ENCODE peak calls at places on chromosomes 7 and 10, in five cellular contexts. One of them, this sample, is unnamed.
A peak's percentile ranks its signal among the peaks of the same experiment; 100 is the strongest.

GRCh38 chr7:727104-727805 is at the start of gene PRKAR1B:
- DNase-seq in heart right ventricle: no peak
- DNase-seq in body of pancreas: peak; percentile 33
- DNase-seq in fibroblast of lung: no peak
- DNase-seq in fibroblast of the aortic adventitia: no peak
- DNase-seq in this sample: no peak

GRCh38 chr10:59360605-59361515 is 1.5 kb downstream of the FAM13C start:
- DNase-seq in heart right ventricle: no peak
- DNase-seq in body of pancreas: no peak
- DNase-seq in fibroblast of lung: peak; percentile 39
- DNase-seq in fibroblast of the aortic adventitia: no peak
- DNase-seq in this sample: no peak

GRCh38 chr7:157564518-157565177 is 227.8 kb downstream of the DNAJB6 start:
- DNase-seq in heart right ventricle: no peak
- DNase-seq in body of pancreas: no peak
- DNase-seq in fibroblast of lung: peak; percentile 98
- DNase-seq in fibroblast of the aortic adventitia: no peak
- DNase-seq in this sample: no peak

GRCh38 chr7:28570970-28571288 is 158.6 kb downstream of the CREB5 start:
- DNase-seq in heart right ventricle: no peak
- DNase-seq in body of pancreas: no peak
- DNase-seq in fibroblast of lung: peak; percentile 45
- DNase-seq in fibroblast of the aortic adventitia: no peak
- DNase-seq in this sample: no peak

GRCh38 chr7:93147358-93147757 is 827 bp downstream of the SAMD9L start:
- DNase-seq in heart right ventricle: peak; percentile 26
- DNase-seq in body of pancreas: no peak
- DNase-seq in fibroblast of lung: peak; percentile 69
- DNase-seq in fibroblast of the aortic adventitia: peak; percentile 70
- DNase-seq in this sample: no peak

GRCh38 chr7:49424109-49424508 is 349.3 kb upstream of the VWC2 start:
- DNase-seq in heart right ventricle: no peak
- DNase-seq in body of pancreas: no peak
- DNase-seq in fibroblast of lung: no peak
- DNase-seq in fibroblast of the aortic adventitia: no peak
- DNase-seq in this sample: no peak

GRCh38 chr10:118873738-118874105 is 119.0 kb upstream of the CACUL1 start:
- DNase-seq in heart right ventricle: no peak
- DNase-seq in body of pancreas: no peak
- DNase-seq in fibroblast of lung: peak; percentile 53
- DNase-seq in fibroblast of the aortic adventitia: no peak
- DNase-seq in this sample: no peak

GRCh38 chr10:13659887-13660544 is 73.3 kb downstream of the PRPF18 start:
- DNase-seq in heart right ventricle: peak; percentile 73
- DNase-seq in body of pancreas: peak; percentile 64
- DNase-seq in fibroblast of lung: peak; percentile 48
- DNase-seq in fibroblast of the aortic adventitia: peak; percentile 74
- DNase-seq in this sample: peak; percentile 26

GRCh38 chr7:5282464-5283316 is at the start of gene SLC29A4:
- DNase-seq in heart right ventricle: peak; percentile 25
- DNase-seq in body of pancreas: peak; percentile 49
- DNase-seq in fibroblast of lung: no peak
- DNase-seq in fibroblast of the aortic adventitia: peak; percentile 27
- DNase-seq in this sample: no peak

GRCh38 chr10:38118072-38118807 is 24.1 kb downstream of the ZNF37A start:
- DNase-seq in heart right ventricle: no peak
- DNase-seq in body of pancreas: no peak
- DNase-seq in fibroblast of lung: peak; percentile 30
- DNase-seq in fibroblast of the aortic adventitia: peak; percentile 18
- DNase-seq in this sample: peak; percentile 3

GRCh38 chr10:35453855-35454532 is 117.7 kb downstream of the CCNY start:
- DNase-seq in heart right ventricle: no peak
- DNase-seq in body of pancreas: peak; percentile 37
- DNase-seq in fibroblast of lung: peak; percentile 50
- DNase-seq in fibroblast of the aortic adventitia: peak; percentile 78
- DNase-seq in this sample: no peak

GRCh38 chr7:92854501-92855238 is 18.3 kb upstream of the CDK6 start:
- DNase-seq in heart right ventricle: no peak
- DNase-seq in body of pancreas: no peak
- DNase-seq in fibroblast of lung: no peak
- DNase-seq in fibroblast of the aortic adventitia: peak; percentile 31
- DNase-seq in this sample: no peak

GRCh38 chr10:124081547-124082140 is 11.8 kb downstream of the CHST15 start:
- DNase-seq in heart right ventricle: no peak
- DNase-seq in body of pancreas: no peak
- DNase-seq in fibroblast of lung: no peak
- DNase-seq in fibroblast of the aortic adventitia: no peak
- DNase-seq in this sample: no peak

GRCh38 chr7:143891457-143891856 is 10.5 kb downstream of the TCAF1 start:
- DNase-seq in heart right ventricle: no peak
- DNase-seq in body of pancreas: no peak
- DNase-seq in fibroblast of lung: no peak
- DNase-seq in fibroblast of the aortic adventitia: no peak
- DNase-seq in this sample: no peak

GRCh38 chr7:143896667-143897066 is 5.3 kb downstream of the TCAF1 start:
- DNase-seq in heart right ventricle: no peak
- DNase-seq in body of pancreas: no peak
- DNase-seq in fibroblast of lung: no peak
- DNase-seq in fibroblast of the aortic adventitia: no peak
- DNase-seq in this sample: no peak

GRCh38 chr7:143890558-143890957 is 11.4 kb downstream of the TCAF1 start:
- DNase-seq in heart right ventricle: no peak
- DNase-seq in body of pancreas: no peak
- DNase-seq in fibroblast of lung: no peak
- DNase-seq in fibroblast of the aortic adventitia: no peak
- DNase-seq in this sample: no peak

GRCh38 chr7:143889068-143889467 is 12.9 kb downstream of the TCAF1 start:
- DNase-seq in heart right ventricle: no peak
- DNase-seq in body of pancreas: no peak
- DNase-seq in fibroblast of lung: no peak
- DNase-seq in fibroblast of the aortic adventitia: no peak
- DNase-seq in this sample: no peak

GRCh38 chr7:143892527-143893300 is 9.3 kb downstream of the TCAF1 start:
- DNase-seq in heart right ventricle: no peak
- DNase-seq in body of pancreas: no peak
- DNase-seq in fibroblast of lung: peak; percentile 40
- DNase-seq in fibroblast of the aortic adventitia: peak; percentile 20
- DNase-seq in this sample: no peak
- TF ChIP-seq CTCF in heart right ventricle: no peak
- TF ChIP-seq CTCF in body of pancreas: no peak
- TF ChIP-seq CTCF in fibroblast of lung: peak; percentile 55
- TF ChIP-seq CTCF in fibroblast of the aortic adventitia: peak; percentile 19
- TF ChIP-seq CTCF in this sample: peak; percentile 37

DNA sequence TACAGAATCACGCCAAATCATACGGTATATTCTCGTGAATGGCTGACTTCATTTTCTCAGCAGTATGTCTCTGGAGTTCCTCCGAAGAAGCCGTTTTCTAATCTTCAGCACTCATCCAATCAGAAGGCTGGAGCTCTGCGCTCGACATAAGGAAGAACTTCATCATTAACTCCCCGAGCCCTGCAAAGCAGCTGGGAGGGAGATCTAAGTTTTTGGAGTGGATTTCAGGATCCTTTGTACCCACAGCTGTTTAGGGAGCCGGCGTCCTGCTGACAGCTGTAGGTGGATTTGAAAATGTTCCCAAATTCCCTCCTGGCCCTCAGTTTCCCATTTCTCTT is 40.7 kb upstream of the SDK1 start:
- DNase-seq in heart right ventricle: no peak
- DNase-seq in body of pancreas: no peak
- DNase-seq in fibroblast of lung: peak; percentile 56
- DNase-seq in fibroblast of the aortic adventitia: peak; percentile 81
- DNase-seq in this sample: no peak
- H3K4me3 ChIP-seq in heart right ventricle: peak overlapping the region; percentile 51
- H3K4me3 ChIP-seq in body of pancreas: no peak overlapping the region
- H3K4me3 ChIP-seq in fibroblast of lung: peak overlapping the region; percentile 45
- H3K4me3 ChIP-seq in fibroblast of the aortic adventitia: peak overlapping the region; percentile 72
- H3K4me3 ChIP-seq in this sample: peak overlapping the region; percentile 41

GRCh38 chr10:132643709-132644543 is 106.3 kb downstream of the INPP5A start:
- DNase-seq in heart right ventricle: no peak
- DNase-seq in body of pancreas: peak; percentile 8
- DNase-seq in fibroblast of lung: no peak
- DNase-seq in fibroblast of the aortic adventitia: no peak
- DNase-seq in this sample: no peak
- TF ChIP-seq CTCF in heart right ventricle: no peak
- TF ChIP-seq CTCF in body of pancreas: no peak
- TF ChIP-seq CTCF in fibroblast of lung: no peak
- TF ChIP-seq CTCF in fibroblast of the aortic adventitia: no peak
- TF ChIP-seq CTCF in this sample: no peak

DNA sequence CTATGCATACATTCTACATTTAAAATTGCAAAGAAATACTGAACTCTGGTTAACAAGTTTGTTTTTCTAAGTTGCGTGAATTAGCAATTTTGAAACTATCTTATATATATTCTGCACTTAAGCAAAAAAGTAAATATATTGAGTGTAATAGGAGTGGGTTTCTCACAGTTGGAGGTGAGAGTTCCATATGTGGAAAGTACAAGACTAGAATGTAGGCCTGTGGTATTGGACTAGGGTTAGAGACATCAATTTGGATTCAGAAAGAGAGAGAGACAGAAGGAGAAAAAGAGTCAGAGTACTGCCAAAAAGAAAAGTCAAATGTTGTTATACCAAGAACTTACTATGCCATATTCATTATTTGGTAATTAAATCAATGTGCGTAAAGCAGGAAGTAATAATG is 47.3 kb upstream of the ITGB8 start:
- DNase-seq in heart right ventricle: no peak
- DNase-seq in body of pancreas: no peak
- DNase-seq in fibroblast of lung: no peak
- DNase-seq in fibroblast of the aortic adventitia: no peak
- DNase-seq in this sample: no peak
- H3K4me3 ChIP-seq in heart right ventricle: no peak overlapping the region
- H3K4me3 ChIP-seq in body of pancreas: no peak overlapping the region
- H3K4me3 ChIP-seq in fibroblast of lung: no peak overlapping the region
- H3K4me3 ChIP-seq in fibroblast of the aortic adventitia: no peak overlapping the region
- H3K4me3 ChIP-seq in this sample: no peak overlapping the region

DNA sequence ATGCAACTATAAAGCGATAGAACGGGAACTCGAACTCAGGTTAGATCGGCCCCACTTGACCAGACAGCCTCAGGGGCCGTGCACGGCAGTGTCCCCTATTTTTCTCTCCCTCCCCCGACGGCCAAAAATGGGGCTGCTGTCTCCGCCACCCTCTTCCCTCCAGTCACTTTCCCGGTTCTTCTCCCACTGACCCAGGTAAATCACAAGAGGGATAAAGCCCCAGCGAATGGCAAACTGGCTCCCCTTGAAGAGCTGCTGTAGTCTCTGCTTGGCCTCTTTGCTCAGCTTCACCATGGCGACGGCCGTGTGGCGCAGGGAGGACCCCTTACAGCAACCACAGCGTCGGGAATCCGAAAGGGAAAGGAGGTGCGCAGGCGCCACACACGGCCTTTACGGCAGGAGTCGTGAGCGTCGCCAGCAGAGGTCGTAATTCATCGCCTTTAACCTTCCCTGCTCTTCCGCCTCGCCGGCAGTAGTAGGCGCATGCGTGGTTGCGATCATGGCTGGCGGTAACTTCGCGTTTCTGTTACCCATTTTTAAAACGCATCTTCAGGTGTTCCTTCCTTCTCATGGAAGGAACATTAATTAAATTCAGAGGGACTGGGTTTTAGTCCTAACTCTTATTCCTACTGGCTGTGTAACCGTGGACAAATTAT is at the start of gene TOMM7:
- DNase-seq in heart right ventricle: peak; percentile 91
- DNase-seq in body of pancreas: peak; percentile 92
- DNase-seq in fibroblast of lung: peak; percentile 98
- DNase-seq in fibroblast of the aortic adventitia: peak; percentile 98
- DNase-seq in this sample: peak; percentile 91
- TF ChIP-seq CTCF in heart right ventricle: peak; percentile 70
- TF ChIP-seq CTCF in body of pancreas: peak; percentile 31
- TF ChIP-seq CTCF in fibroblast of lung: no peak
- TF ChIP-seq CTCF in fibroblast of the aortic adventitia: no peak
- TF ChIP-seq CTCF in this sample: peak; percentile 12

DNA sequence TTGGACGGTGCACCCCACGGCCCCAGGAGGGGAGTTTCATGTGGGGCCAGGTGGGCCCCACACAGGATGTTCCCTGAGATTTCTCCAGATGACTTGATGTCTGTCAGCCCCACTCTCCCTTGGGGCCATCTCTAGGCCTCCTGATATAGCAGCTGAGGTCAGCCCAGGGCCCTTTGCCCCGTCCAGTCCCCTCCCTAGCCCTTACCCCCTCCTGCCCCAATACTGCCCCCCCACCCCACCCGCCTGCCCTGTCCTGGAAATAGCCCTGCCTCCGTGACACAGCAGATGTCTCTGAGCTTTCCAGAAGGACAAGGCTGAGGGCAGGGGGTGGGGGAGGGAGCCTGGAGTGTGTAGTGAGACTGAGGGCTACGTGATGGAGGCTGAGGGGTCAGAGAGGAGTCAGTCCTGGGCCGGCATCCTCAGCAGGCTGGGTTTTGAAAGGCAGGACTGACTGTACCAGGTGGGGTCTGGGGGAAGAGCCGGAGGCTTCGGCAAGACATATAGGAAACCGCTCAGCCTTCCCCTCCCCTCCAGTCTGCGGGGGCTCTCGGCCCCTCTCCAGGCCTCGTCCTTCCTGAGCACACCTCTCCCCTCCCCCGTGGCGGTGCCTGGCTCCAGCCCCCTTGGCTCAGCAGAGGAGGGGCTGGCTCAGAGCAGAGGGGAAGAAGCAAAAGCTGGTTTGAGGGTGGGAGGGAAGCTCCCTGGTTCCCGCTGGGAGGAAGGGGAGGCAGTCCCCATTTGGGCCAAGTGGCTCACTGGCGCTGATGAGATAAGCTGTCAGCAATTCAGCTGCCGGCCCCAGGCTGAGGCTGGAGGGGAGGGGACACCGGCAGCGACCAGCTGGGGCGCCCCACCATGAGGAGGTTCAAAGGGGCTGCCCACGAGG is 2.0 kb downstream of the FLNC start:
- DNase-seq in heart right ventricle: peak; percentile 72
- DNase-seq in body of pancreas: no peak
- DNase-seq in fibroblast of lung: peak; percentile 64
- DNase-seq in fibroblast of the aortic adventitia: peak; percentile 43
- DNase-seq in this sample: no peak
- H3K4me3 ChIP-seq in heart right ventricle: peak overlapping the region; percentile 82
- H3K4me3 ChIP-seq in body of pancreas: no peak overlapping the region
- H3K4me3 ChIP-seq in fibroblast of lung: peak overlapping the region; percentile 82
- H3K4me3 ChIP-seq in fibroblast of the aortic adventitia: peak overlapping the region; percentile 90
- H3K4me3 ChIP-seq in this sample: peak overlapping the region; percentile 93